ENCODE peak calls at places on chromosomes 6 and 20, in four cellular contexts. F is RPMI7951, I is activated T-helper 1 cell treated with Interleukin-2 at 50 U/mL for 16 hours, K is mucosa of gallbladder. Q is an unnamed sample.
A peak's percentile ranks its signal among the peaks of the same experiment; 100 is the strongest.

GRCh38 chr6:108133594-108134179 is 32.1 kb upstream of the NR2E1 start:
- DNase-seq in F (peak; percentile 81), I (no peak), K (peak; percentile 78), Q (peak; percentile 86)

GRCh38 chr20:50569864-50570836 is 60.0 kb downstream of the PTPN1 start:
- DNase-seq in F (peak; percentile 49), I (no peak), K (no peak), Q (peak; percentile 85)

GRCh38 chr6:142752348-142752747 is 192.6 kb downstream of the HIVEP2 start:
- DNase-seq in F (no peak), I (no peak), K (no peak), Q (no peak)

GRCh38 chr6:8170754-8171153 is 68.4 kb upstream of the EEF1E1 start:
- DNase-seq in F (no peak), I (no peak), K (no peak), Q (no peak)

GRCh38 chr20:10449270-10449669 is 14.2 kb downstream of the SLX4IP start:
- DNase-seq in F (no peak), I (no peak), K (no peak), Q (no peak)

GRCh38 chr6:125789576-125790402 is 971 bp upstream of the NCOA7 start:
- DNase-seq in F (peak; percentile 45), I (peak; percentile 14), K (peak; percentile 43), Q (peak; percentile 74)

GRCh38 chr20:52924411-52925271 is 47.5 kb upstream of the TSHZ2 start:
- DNase-seq in F (no peak), I (no peak), K (no peak), Q (peak; percentile 0)

GRCh38 chr6:11705069-11705468 is 73.5 kb downstream of the ADTRP start:
- DNase-seq in F (no peak), I (no peak), K (no peak), Q (no peak)

GRCh38 chr6:62669831-62670230 is 383.8 kb upstream of the KHDRBS2 start:
- DNase-seq in F (no peak), I (no peak), K (no peak), Q (no peak)

GRCh38 chr6:50655848-50656453 is 57.4 kb upstream of the TFAP2D start:
- DNase-seq in F (no peak), I (no peak), K (no peak), Q (peak; percentile 8)

GRCh38 chr6:112298021-112298745 is 43.8 kb upstream of the LAMA4 start:
- DNase-seq in F (peak; percentile 94), I (no peak), K (no peak), Q (peak; percentile 97)

GRCh38 chr20:37775200-37775599 is 81.4 kb downstream of the CTNNBL1 start:
- DNase-seq in F (no peak), I (no peak), K (no peak), Q (no peak)

GRCh38 chr6:35049885-35050284 is 91.3 kb downstream of the TCP11 start:
- DNase-seq in F (peak; percentile 89), I (no peak), K (peak; percentile 50), Q (peak; percentile 95)

GRCh38 chr6:81938014-81938761 is 185.7 kb upstream of the TENT5A start:
- DNase-seq in F (peak; percentile 93), I (no peak), K (peak; percentile 67), Q (peak; percentile 93)

GRCh38 chr20:63344616-63345327 is 16.4 kb downstream of the CHRNA4 start:
- DNase-seq in F (no peak), I (no peak), K (no peak), Q (no peak)

GRCh38 chr6:138310294-138310693 is 67.4 kb upstream of the SMIM28 start:
- DNase-seq in F (no peak), I (no peak), K (no peak), Q (peak; percentile 77)

GRCh38 chr6:169971951-169972651 is 220.7 kb downstream of the ERMARD start:
- DNase-seq in F (no peak), I (no peak), K (no peak), Q (no peak)

GRCh38 chr6:107982511-107982910 is 24.5 kb upstream of the SEC63 start:
- DNase-seq in F (no peak), I (no peak), K (no peak), Q (no peak)

GRCh38 chr6:139708342-139709199 is 334.1 kb upstream of the CITED2 start:
- DNase-seq in F (peak; percentile 90), I (no peak), K (no peak), Q (peak; percentile 91)